ENCODE peak calls at places on chromosomes 2 and 18, in nine cellular contexts. One of them, this sample, is unnamed.

GRCh38 chr2:236997086-236997485 is 88.6 kb upstream of the COPS8 start:
- DNase-seq in choroid plexus epithelial cell: no peak
- DNase-seq in psoas muscle: no peak
- DNase-seq in mesenteric fat pad: peak
- DNase-seq in cardiac muscle cell: peak
- DNase-seq in amygdala: no peak
- DNase-seq in NCI-H1694 treated with DMSO at 0.1 percent for 48 hours: no peak
- DNase-seq in fibroblast of the aortic adventitia: no peak
- DNase-seq in chondrocyte: no peak
- DNase-seq in this sample: no peak

GRCh38 chr2:219597552-219598307 is at the start of gene STK11IP:
- DNase-seq in psoas muscle: peak
- DNase-seq in NCI-H1694 treated with DMSO at 0.1 percent for 48 hours: peak
- DNase-seq in choroid plexus epithelial cell: peak
- DNase-seq in chondrocyte: peak
- DNase-seq in cardiac muscle cell: peak
- DNase-seq in amygdala: peak
- DNase-seq in mesenteric fat pad: peak
- DNase-seq in fibroblast of the aortic adventitia: peak
- DNase-seq in this sample: peak

GRCh38 chr2:37526323-37526722 is 145.1 kb downstream of the CDC42EP3 start:
- DNase-seq in choroid plexus epithelial cell: no peak
- DNase-seq in fibroblast of the aortic adventitia: no peak
- DNase-seq in amygdala: no peak
- DNase-seq in NCI-H1694 treated with DMSO at 0.1 percent for 48 hours: no peak
- DNase-seq in mesenteric fat pad: no peak
- DNase-seq in chondrocyte: no peak
- DNase-seq in psoas muscle: no peak
- DNase-seq in cardiac muscle cell: no peak
- DNase-seq in this sample: no peak

GRCh38 chr18:25510096-25510495 is 158.1 kb upstream of the ZNF521 start:
- DNase-seq in fibroblast of the aortic adventitia: no peak
- DNase-seq in NCI-H1694 treated with DMSO at 0.1 percent for 48 hours: no peak
- DNase-seq in amygdala: no peak
- DNase-seq in psoas muscle: no peak
- DNase-seq in mesenteric fat pad: no peak
- DNase-seq in cardiac muscle cell: no peak
- DNase-seq in chondrocyte: no peak
- DNase-seq in choroid plexus epithelial cell: no peak
- DNase-seq in this sample: no peak

GRCh38 chr2:71919701-71920100 is 228.0 kb downstream of the CYP26B1 start:
- DNase-seq in fibroblast of the aortic adventitia: no peak
- DNase-seq in mesenteric fat pad: no peak
- DNase-seq in NCI-H1694 treated with DMSO at 0.1 percent for 48 hours: no peak
- DNase-seq in amygdala: no peak
- DNase-seq in chondrocyte: no peak
- DNase-seq in choroid plexus epithelial cell: no peak
- DNase-seq in psoas muscle: no peak
- DNase-seq in cardiac muscle cell: no peak
- DNase-seq in this sample: no peak

GRCh38 chr2:238971318-238972145 is 123.6 kb downstream of the TWIST2 start:
- DNase-seq in NCI-H1694 treated with DMSO at 0.1 percent for 48 hours: no peak
- DNase-seq in amygdala: no peak
- DNase-seq in fibroblast of the aortic adventitia: no peak
- DNase-seq in psoas muscle: no peak
- DNase-seq in cardiac muscle cell: no peak
- DNase-seq in mesenteric fat pad: peak
- DNase-seq in choroid plexus epithelial cell: no peak
- DNase-seq in chondrocyte: peak
- DNase-seq in this sample: no peak

GRCh38 chr2:39938035-39938835 is 159.2 kb upstream of the THUMPD2 start:
- DNase-seq in psoas muscle: no peak
- DNase-seq in chondrocyte: no peak
- DNase-seq in cardiac muscle cell: no peak
- DNase-seq in amygdala: no peak
- DNase-seq in mesenteric fat pad: no peak
- DNase-seq in choroid plexus epithelial cell: peak
- DNase-seq in fibroblast of the aortic adventitia: peak
- DNase-seq in NCI-H1694 treated with DMSO at 0.1 percent for 48 hours: no peak
- DNase-seq in this sample: no peak

GRCh38 chr2:48728827-48729226 is 26.7 kb downstream of the LHCGR start:
- DNase-seq in cardiac muscle cell: no peak
- DNase-seq in fibroblast of the aortic adventitia: no peak
- DNase-seq in psoas muscle: no peak
- DNase-seq in NCI-H1694 treated with DMSO at 0.1 percent for 48 hours: no peak
- DNase-seq in chondrocyte: no peak
- DNase-seq in choroid plexus epithelial cell: no peak
- DNase-seq in mesenteric fat pad: no peak
- DNase-seq in amygdala: peak
- DNase-seq in this sample: no peak

GRCh38 chr2:63819256-63819655 is 22.4 kb upstream of the UGP2 start:
- DNase-seq in choroid plexus epithelial cell: no peak
- DNase-seq in cardiac muscle cell: no peak
- DNase-seq in psoas muscle: no peak
- DNase-seq in chondrocyte: no peak
- DNase-seq in mesenteric fat pad: no peak
- DNase-seq in fibroblast of the aortic adventitia: no peak
- DNase-seq in amygdala: no peak
- DNase-seq in NCI-H1694 treated with DMSO at 0.1 percent for 48 hours: no peak
- DNase-seq in this sample: no peak

GRCh38 chr2:98578231-98578630 is 30.1 kb downstream of the COA5 start:
- DNase-seq in NCI-H1694 treated with DMSO at 0.1 percent for 48 hours: no peak
- DNase-seq in psoas muscle: no peak
- DNase-seq in chondrocyte: no peak
- DNase-seq in mesenteric fat pad: no peak
- DNase-seq in cardiac muscle cell: no peak
- DNase-seq in fibroblast of the aortic adventitia: no peak
- DNase-seq in amygdala: no peak
- DNase-seq in choroid plexus epithelial cell: no peak
- DNase-seq in this sample: no peak

GRCh38 chr2:65175894-65176527 is 46.1 kb upstream of the RAB1A start:
- DNase-seq in mesenteric fat pad: no peak
- DNase-seq in chondrocyte: no peak
- DNase-seq in fibroblast of the aortic adventitia: no peak
- DNase-seq in choroid plexus epithelial cell: peak
- DNase-seq in NCI-H1694 treated with DMSO at 0.1 percent for 48 hours: no peak
- DNase-seq in amygdala: no peak
- DNase-seq in cardiac muscle cell: no peak
- DNase-seq in psoas muscle: no peak
- DNase-seq in this sample: no peak

GRCh38 chr2:156955701-156956100 is 301.8 kb upstream of the GALNT5 start:
- DNase-seq in fibroblast of the aortic adventitia: no peak
- DNase-seq in psoas muscle: no peak
- DNase-seq in choroid plexus epithelial cell: no peak
- DNase-seq in cardiac muscle cell: no peak
- DNase-seq in chondrocyte: no peak
- DNase-seq in mesenteric fat pad: no peak
- DNase-seq in NCI-H1694 treated with DMSO at 0.1 percent for 48 hours: no peak
- DNase-seq in amygdala: no peak
- DNase-seq in this sample: no peak

GRCh38 chr2:1972428-1972827 is 228.1 kb upstream of the PXDN start:
- DNase-seq in amygdala: peak
- DNase-seq in chondrocyte: no peak
- DNase-seq in cardiac muscle cell: peak
- DNase-seq in choroid plexus epithelial cell: peak
- DNase-seq in NCI-H1694 treated with DMSO at 0.1 percent for 48 hours: peak
- DNase-seq in mesenteric fat pad: no peak
- DNase-seq in psoas muscle: no peak
- DNase-seq in fibroblast of the aortic adventitia: peak
- DNase-seq in this sample: no peak

GRCh38 chr2:168797286-168797655 is 5.2 kb upstream of the NOSTRIN start:
- DNase-seq in mesenteric fat pad: no peak
- DNase-seq in NCI-H1694 treated with DMSO at 0.1 percent for 48 hours: no peak
- DNase-seq in fibroblast of the aortic adventitia: no peak
- DNase-seq in chondrocyte: no peak
- DNase-seq in psoas muscle: no peak
- DNase-seq in choroid plexus epithelial cell: no peak
- DNase-seq in cardiac muscle cell: no peak
- DNase-seq in amygdala: no peak
- DNase-seq in this sample: no peak